ENCODE peak calls at places on chromosome 6, in eight cellular contexts. I, A, B, Q, K, G, W and S are unnamed samples.

GRCh38 chr6:2931055-2931454 is 27.9 kb upstream of the SERPINB9 start:
- DNase-seq in I (no peak), A (no peak), B (no peak), Q (no peak), K (no peak), G (no peak), W (no peak), S (no peak)

GRCh38 chr6:52162940-52163908 is 23.0 kb upstream of the IL17A start:
- DNase-seq in I (no peak), A (no peak), B (peak; percentile 56), Q (peak; percentile 48), K (peak; percentile 29), G (peak; percentile 30), W (peak; percentile 69), S (no peak)

GRCh38 chr6:1781152-1781848 is 171.6 kb downstream of the FOXC1 start:
- DNase-seq in I (no peak), A (no peak), B (peak; percentile 42), Q (no peak), K (no peak), G (peak; percentile 43), W (no peak), S (no peak)

GRCh38 chr6:79031821-79032590 is 46.0 kb downstream of the PHIP start:
- DNase-seq in I (no peak), A (no peak), B (peak; percentile 32), Q (no peak), K (no peak), G (peak; percentile 63), W (no peak), S (no peak)

GRCh38 chr6:170108456-170108855 is 182.4 kb downstream of the DLL1 start:
- DNase-seq in I (no peak), A (peak; percentile 40), B (no peak), Q (no peak), K (no peak), G (no peak), W (no peak), S (peak; percentile 53)

GRCh38 chr6:167549187-167549586 is 224.3 kb downstream of the TTLL2 start:
- DNase-seq in I (no peak), A (no peak), B (no peak), Q (no peak), K (no peak), G (no peak), W (no peak), S (no peak)

GRCh38 chr6:122832515-122833228 is 43.6 kb downstream of the SMPDL3A start:
- DNase-seq in I (peak; percentile 80), A (no peak), B (no peak), Q (peak; percentile 77), K (no peak), G (no peak), W (no peak), S (no peak)

GRCh38 chr6:33077908-33078307 is 2.1 kb downstream of the HLA-DPB1 start:
- DNase-seq in I (no peak), A (no peak), B (no peak), Q (no peak), K (no peak), G (no peak), W (no peak), S (no peak)